ENCODE peak calls at places on chromosomes 5 and 9, in five cellular contexts. One of them, this sample, is unnamed.

GRCh38 chr9:85541876-85542275 is 199.9 kb downstream of the AGTPBP1 start:
- DNase-seq in HepG2: no peak
- DNase-seq in H1: no peak
- DNase-seq in GM12878: no peak
- DNase-seq in K562: no peak
- DNase-seq in this sample: no peak

GRCh38 chr5:157359350-157359910 is 93.5 kb downstream of the CYFIP2 start:
- DNase-seq in K562: no peak
- DNase-seq in H1: no peak
- DNase-seq in HepG2: no peak
- DNase-seq in GM12878: no peak
- DNase-seq in this sample: no peak

GRCh38 chr9:99823392-99824377 is 2.0 kb downstream of the NR4A3 start:
- DNase-seq in H1: peak; percentile 66
- DNase-seq in HepG2: no peak
- DNase-seq in K562: peak; percentile 23
- DNase-seq in GM12878: no peak
- DNase-seq in this sample: peak; percentile 41

GRCh38 chr9:109996936-109997580 is 210.9 kb downstream of the C9orf152 start:
- DNase-seq in HepG2: no peak
- DNase-seq in K562: no peak
- DNase-seq in H1: no peak
- DNase-seq in GM12878: no peak
- DNase-seq in this sample: no peak

GRCh38 chr5:20286512-20286911 is 298.5 kb upstream of the CDH18 start:
- DNase-seq in K562: no peak
- DNase-seq in H1: no peak
- DNase-seq in HepG2: no peak
- DNase-seq in GM12878: no peak
- DNase-seq in this sample: no peak

GRCh38 chr5:172642046-172642409 is 965 bp downstream of the NEURL1B start:
- DNase-seq in HepG2: no peak
- DNase-seq in K562: no peak
- DNase-seq in H1: no peak
- DNase-seq in GM12878: no peak
- DNase-seq in this sample: no peak

GRCh38 chr9:120583958-120584369 is 4.0 kb upstream of the CDK5RAP2 start:
- DNase-seq in H1: no peak
- DNase-seq in HepG2: peak; percentile 85
- DNase-seq in GM12878: peak; percentile 65
- DNase-seq in K562: peak; percentile 54
- DNase-seq in this sample: no peak

GRCh38 chr9:21576331-21577189 is 94.4 kb upstream of the IFNE start:
- DNase-seq in K562: no peak
- DNase-seq in GM12878: peak; percentile 20
- DNase-seq in H1: no peak
- DNase-seq in HepG2: peak; percentile 12
- DNase-seq in this sample: no peak

GRCh38 chr9:18077941-18078678 is 395.8 kb upstream of the ADAMTSL1 start:
- DNase-seq in GM12878: no peak
- DNase-seq in H1: no peak
- DNase-seq in HepG2: no peak
- DNase-seq in K562: no peak
- DNase-seq in this sample: no peak

GRCh38 chr9:76996700-76997099 is 22.8 kb upstream of the FOXB2 start:
- DNase-seq in GM12878: no peak
- DNase-seq in H1: peak; percentile 68
- DNase-seq in K562: peak; percentile 25
- DNase-seq in HepG2: peak; percentile 12
- DNase-seq in this sample: peak; percentile 72

GRCh38 chr5:82349651-82350050 is 71.5 kb upstream of the RPS23 start:
- DNase-seq in H1: peak; percentile 87
- DNase-seq in HepG2: no peak
- DNase-seq in K562: peak; percentile 67
- DNase-seq in GM12878: no peak
- DNase-seq in this sample: peak; percentile 79

GRCh38 chr5:73652391-73652790 is 26.4 kb downstream of the ARHGEF28 start:
- DNase-seq in GM12878: no peak
- DNase-seq in K562: no peak
- DNase-seq in H1: no peak
- DNase-seq in HepG2: no peak
- DNase-seq in this sample: no peak

GRCh38 chr5:67381240-67381875 is 184.8 kb upstream of the CD180 start:
- DNase-seq in HepG2: no peak
- DNase-seq in H1: no peak
- DNase-seq in K562: no peak
- DNase-seq in GM12878: no peak
- DNase-seq in this sample: no peak

GRCh38 chr5:82272957-82273356 is 5.2 kb downstream of the RPS23 start:
- DNase-seq in H1: peak; percentile 64
- DNase-seq in GM12878: no peak
- DNase-seq in K562: no peak
- DNase-seq in HepG2: no peak
- DNase-seq in this sample: peak; percentile 26

GRCh38 chr9:89781838-89782237 is 177.0 kb downstream of the GADD45G start:
- DNase-seq in HepG2: no peak
- DNase-seq in K562: no peak
- DNase-seq in GM12878: peak; percentile 72
- DNase-seq in H1: no peak
- DNase-seq in this sample: no peak

GRCh38 chr5:10442581-10442980 is 902 bp downstream of the ROPN1L start:
- DNase-seq in HepG2: no peak
- DNase-seq in GM12878: no peak
- DNase-seq in K562: no peak
- DNase-seq in H1: no peak
- DNase-seq in this sample: no peak

GRCh38 chr9:93119703-93119952 is 14.4 kb downstream of the NINJ1 start:
- DNase-seq in H1: no peak
- DNase-seq in K562: no peak
- DNase-seq in GM12878: no peak
- DNase-seq in HepG2: no peak
- DNase-seq in this sample: no peak

GRCh38 chr9:93120846-93121315 is 13.2 kb downstream of the NINJ1 start:
- DNase-seq in HepG2: no peak
- DNase-seq in GM12878: no peak
- DNase-seq in K562: no peak
- DNase-seq in H1: no peak
- DNase-seq in this sample: no peak

GRCh38 chr9:93122721-93123221 is 11.3 kb downstream of the NINJ1 start:
- DNase-seq in K562: no peak
- DNase-seq in H1: no peak
- DNase-seq in GM12878: no peak
- DNase-seq in HepG2: no peak
- DNase-seq in this sample: no peak

GRCh38 chr9:93119953-93120845 is 13.9 kb downstream of the NINJ1 start:
- DNase-seq in K562: peak; percentile 87
- DNase-seq in H1: no peak
- DNase-seq in HepG2: peak; percentile 94
- DNase-seq in GM12878: no peak
- DNase-seq in this sample: peak; percentile 42

GRCh38 chr9:93121316-93122241 is 12.5 kb downstream of the NINJ1 start:
- DNase-seq in HepG2: no peak
- DNase-seq in GM12878: no peak
- DNase-seq in K562: no peak
- DNase-seq in H1: no peak
- DNase-seq in this sample: no peak
- TF ChIP-seq USF2 in HepG2: no peak
- TF ChIP-seq USF2 in GM12878: no peak
- TF ChIP-seq USF2 in K562: no peak
- TF ChIP-seq USF2 in H1: no peak
- TF ChIP-seq USF2 in this sample: no peak

GRCh38 chr5:33524476-33524875 is 83.7 kb downstream of the TARS1 start:
- DNase-seq in GM12878: no peak
- DNase-seq in K562: no peak
- DNase-seq in H1: no peak
- DNase-seq in HepG2: no peak
- DNase-seq in this sample: no peak
- TF ChIP-seq ATF3 in GM12878: no peak
- TF ChIP-seq ATF3 in K562: no peak
- TF ChIP-seq ATF3 in H1: no peak
- TF ChIP-seq ATF3 in HepG2: no peak
- TF ChIP-seq ATF3 in this sample: no peak

GRCh38 chr5:141636106-141636412 is 590 bp downstream of the HDAC3 start:
- DNase-seq in HepG2: no peak
- DNase-seq in H1: no peak
- DNase-seq in GM12878: no peak
- DNase-seq in K562: no peak
- DNase-seq in this sample: no peak

GRCh38 chr5:141638771-141639170 is 2.0 kb downstream of the RELL2 start:
- DNase-seq in K562: no peak
- DNase-seq in HepG2: no peak
- DNase-seq in GM12878: no peak
- DNase-seq in H1: no peak
- DNase-seq in this sample: no peak

GRCh38 chr5:141637693-141638419 is 1.1 kb downstream of the RELL2 start:
- DNase-seq in GM12878: no peak
- DNase-seq in HepG2: peak; percentile 37
- DNase-seq in H1: peak; percentile 91
- DNase-seq in K562: peak; percentile 85
- DNase-seq in this sample: peak; percentile 94

GRCh38 chr5:141636413-141637265 is at the start of the genes HDAC3 and RELL2:
- DNase-seq in HepG2: peak; percentile 81
- DNase-seq in GM12878: no peak
- DNase-seq in H1: peak; percentile 100
- DNase-seq in K562: peak; percentile 93
- DNase-seq in this sample: peak; percentile 97

DNA sequence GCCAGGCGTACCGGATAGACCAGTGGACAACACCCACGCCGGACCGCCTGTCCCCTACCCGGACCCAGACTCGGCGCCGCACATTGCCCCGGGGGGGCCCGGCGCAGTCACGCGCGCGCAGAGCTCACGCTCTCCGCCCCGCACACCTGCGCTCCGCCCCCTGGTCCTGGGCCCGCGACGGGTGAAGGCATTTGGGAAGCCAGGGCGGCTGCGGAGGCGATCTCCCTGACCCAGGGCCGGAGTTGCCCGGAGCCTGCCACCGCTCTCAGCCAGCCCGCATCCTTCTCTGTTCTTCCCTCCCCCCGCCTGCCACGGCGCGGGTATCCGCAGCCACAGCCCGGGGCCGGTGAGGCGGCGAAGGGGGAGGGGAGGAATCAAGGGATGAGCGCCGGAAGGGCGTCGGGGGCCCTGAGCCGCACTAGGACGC is 482 bp downstream of the RELL2 start:
- DNase-seq in K562: peak; percentile 57
- DNase-seq in GM12878: no peak
- DNase-seq in HepG2: no peak
- DNase-seq in H1: no peak
- DNase-seq in this sample: peak; percentile 52
- TF ChIP-seq USF2 in K562: no peak
- TF ChIP-seq USF2 in GM12878: no peak
- TF ChIP-seq USF2 in HepG2: no peak
- TF ChIP-seq USF2 in H1: no peak
- TF ChIP-seq USF2 in this sample: no peak

GRCh38 chr5:154653764-154654483 is 101.3 kb upstream of the LARP1 start:
- DNase-seq in GM12878: no peak
- DNase-seq in K562: peak; percentile 99
- DNase-seq in HepG2: no peak
- DNase-seq in H1: no peak
- DNase-seq in this sample: no peak
- TF ChIP-seq ATF3 in GM12878: no peak
- TF ChIP-seq ATF3 in K562: peak; percentile 59
- TF ChIP-seq ATF3 in HepG2: no peak
- TF ChIP-seq ATF3 in H1: no peak
- TF ChIP-seq ATF3 in this sample: no peak

GRCh38 chr9:118596374-118597015 is 772.7 kb downstream of the BRINP1 start:
- DNase-seq in K562: no peak
- DNase-seq in H1: no peak
- DNase-seq in HepG2: no peak
- DNase-seq in GM12878: no peak
- DNase-seq in this sample: no peak

GRCh38 chr9:118594428-118594827 is 774.8 kb downstream of the BRINP1 start:
- DNase-seq in H1: no peak
- DNase-seq in GM12878: no peak
- DNase-seq in HepG2: no peak
- DNase-seq in K562: no peak
- DNase-seq in this sample: no peak

GRCh38 chr9:118595719-118596305 is 773.4 kb downstream of the BRINP1 start:
- DNase-seq in K562: no peak
- DNase-seq in HepG2: no peak
- DNase-seq in GM12878: no peak
- DNase-seq in H1: peak; percentile 51
- DNase-seq in this sample: peak; percentile 59
- TF ChIP-seq USF2 in K562: no peak
- TF ChIP-seq USF2 in HepG2: no peak
- TF ChIP-seq USF2 in GM12878: no peak
- TF ChIP-seq USF2 in H1: no peak
- TF ChIP-seq USF2 in this sample: no peak

DNA sequence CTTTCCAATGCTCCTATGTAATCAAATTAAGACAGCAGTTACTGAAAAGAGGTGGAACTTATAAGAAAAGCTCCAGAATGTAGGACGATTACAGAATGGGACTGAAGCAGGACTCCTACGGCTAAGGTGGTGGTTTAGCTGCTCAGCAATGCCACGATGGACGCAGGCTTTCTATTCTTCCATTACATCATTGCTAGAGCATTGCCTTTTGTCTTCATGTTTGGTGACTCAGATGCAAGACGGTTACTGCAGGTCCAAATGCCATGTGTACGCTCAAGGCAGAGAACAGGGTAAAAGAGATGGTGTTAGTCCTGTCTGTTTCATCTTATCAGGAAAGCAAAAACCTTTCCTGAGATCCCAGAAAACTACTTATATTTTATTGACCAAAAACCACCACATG is 255.1 kb downstream of the ZSWIM6 start:
- DNase-seq in K562: no peak
- DNase-seq in HepG2: no peak
- DNase-seq in GM12878: no peak
- DNase-seq in H1: no peak
- DNase-seq in this sample: no peak
- TF ChIP-seq ATF3 in K562: no peak
- TF ChIP-seq ATF3 in HepG2: no peak
- TF ChIP-seq ATF3 in GM12878: no peak
- TF ChIP-seq ATF3 in H1: no peak
- TF ChIP-seq ATF3 in this sample: no peak

This sample was measured in WTC11.